ENCODE peak calls at places on chromosomes 2 and 18, in six cellular contexts. S, I, Z, P, D and C are unnamed samples.

GRCh38 chr2:168758970-168759820 is 43.2 kb upstream of the NOSTRIN start:
- DNase-seq in S (peak; percentile 9), I (peak; percentile 36), Z (peak; percentile 20), P (no peak), D (peak; percentile 69), C (no peak)

GRCh38 chr18:58892536-58892935 is 27.9 kb downstream of the ZNF532 start:
- DNase-seq in S (no peak), I (no peak), Z (no peak), P (no peak), D (no peak), C (no peak)

GRCh38 chr2:239157766-239158165 is 243.1 kb downstream of the HDAC4 start:
- DNase-seq in S (peak; percentile 11), I (no peak), Z (no peak), P (peak; percentile 46), D (no peak), C (no peak)

GRCh38 chr2:134774786-134775641 is 56.2 kb upstream of the TMEM163 start:
- DNase-seq in S (peak; percentile 62), I (no peak), Z (no peak), P (no peak), D (no peak), C (no peak)

GRCh38 chr18:28766027-28766426 is 589.1 kb upstream of the CDH2 start:
- DNase-seq in S (no peak), I (no peak), Z (no peak), P (no peak), D (no peak), C (no peak)

GRCh38 chr2:147623328-147623727 is 221.5 kb upstream of the ACVR2A start:
- DNase-seq in S (no peak), I (no peak), Z (no peak), P (no peak), D (no peak), C (no peak)

GRCh38 chr2:17593841-17594482 is 53.5 kb downstream of the VSNL1 start:
- DNase-seq in S (no peak), I (no peak), Z (no peak), P (no peak), D (peak; percentile 36), C (no peak)

GRCh38 chr2:231934441-231935206 is 8.4 kb upstream of the NPPC start:
- DNase-seq in S (no peak), I (no peak), Z (no peak), P (no peak), D (no peak), C (no peak)

GRCh38 chr2:24334245-24334633 is 26.1 kb downstream of the ITSN2 start:
- DNase-seq in S (no peak), I (no peak), Z (no peak), P (no peak), D (peak; percentile 72), C (no peak)

GRCh38 chr2:29223851-29224692 is 108.9 kb downstream of the CLIP4 start:
- DNase-seq in S (no peak), I (peak; percentile 51), Z (no peak), P (no peak), D (peak; percentile 88), C (no peak)

GRCh38 chr2:109058802-109059201 is 69.8 kb upstream of the EDAR start:
- DNase-seq in S (no peak), I (no peak), Z (no peak), P (no peak), D (no peak), C (no peak)

GRCh38 chr2:3001595-3002184 is 375.9 kb downstream of the EIPR1 start:
- DNase-seq in S (no peak), I (no peak), Z (peak; percentile 8), P (no peak), D (no peak), C (no peak)

GRCh38 chr18:75090336-75090735 is 118.6 kb downstream of the PTGR3 start:
- DNase-seq in S (no peak), I (no peak), Z (no peak), P (no peak), D (no peak), C (no peak)

GRCh38 chr18:7923105-7923504 is 356.0 kb downstream of the PTPRM start:
- DNase-seq in S (no peak), I (no peak), Z (no peak), P (no peak), D (no peak), C (no peak)

GRCh38 chr2:160956243-160956802 is 203.9 kb upstream of the TANK start:
- DNase-seq in S (no peak), I (no peak), Z (no peak), P (no peak), D (no peak), C (no peak)

GRCh38 chr2:174341995-174342571 is 7.3 kb downstream of the SP9 start:
- DNase-seq in S (peak; percentile 24), I (no peak), Z (no peak), P (no peak), D (no peak), C (no peak)

GRCh38 chr2:107276034-107276433 is 390.1 kb upstream of the ST6GAL2 start:
- DNase-seq in S (no peak), I (no peak), Z (no peak), P (no peak), D (no peak), C (no peak)

GRCh38 chr2:16389611-16390010 is 276.0 kb downstream of the CYRIA start:
- DNase-seq in S (no peak), I (no peak), Z (no peak), P (no peak), D (no peak), C (no peak)

GRCh38 chr2:162333968-162334367 is 10.0 kb upstream of the GCA start:
- DNase-seq in S (no peak), I (peak; percentile 11), Z (peak; percentile 26), P (peak; percentile 15), D (no peak), C (no peak)

GRCh38 chr2:203019142-203019541 is 4.5 kb downstream of the NBEAL1 start:
- DNase-seq in S (no peak), I (no peak), Z (no peak), P (no peak), D (no peak), C (no peak)
- H3K4me3 ChIP-seq in S (no peak overlapping the region), I (peak overlapping the region; percentile 21), Z (no peak overlapping the region), P (no peak overlapping the region), D (peak overlapping the region; percentile 30), C (no peak overlapping the region)

DNA sequence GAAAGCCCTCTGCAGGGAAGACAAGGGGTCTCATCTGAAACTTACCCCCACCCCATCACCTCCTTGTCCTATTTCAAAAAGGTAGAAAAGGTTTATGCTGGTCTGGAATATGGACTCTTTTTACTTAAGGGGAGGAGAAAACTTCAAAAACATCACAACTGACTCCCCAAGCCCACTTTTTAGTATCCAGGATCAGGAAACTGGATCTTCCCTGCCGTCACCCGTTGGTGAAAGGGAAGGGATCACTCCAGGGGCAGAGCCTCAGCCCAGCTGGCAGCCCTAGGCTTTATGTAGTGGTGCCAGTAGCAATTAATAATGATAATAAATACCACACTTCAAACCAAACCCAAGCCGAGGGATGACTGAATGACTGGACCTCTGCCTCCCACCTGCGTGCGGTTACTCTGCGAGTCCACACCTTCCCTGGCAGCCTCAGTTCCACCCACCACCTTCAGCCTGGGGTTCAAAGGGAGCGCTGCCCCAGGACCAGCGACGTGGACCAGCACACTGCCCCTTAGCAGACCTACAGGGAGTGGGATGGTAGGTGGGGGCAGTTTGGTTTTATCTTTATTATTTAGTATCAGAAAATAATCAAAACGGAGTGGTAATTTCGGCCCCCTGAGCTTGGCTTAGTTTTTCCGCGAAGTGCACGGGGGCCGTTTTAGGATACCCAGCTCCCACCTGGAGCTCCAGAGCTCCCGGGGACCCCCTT is 4.9 kb upstream of the GATA6 start:
- DNase-seq in S (no peak), I (no peak), Z (no peak), P (no peak), D (no peak), C (no peak)
- H3K27me3 ChIP-seq in S (peaks cover 91% of the 10 kb centered on the region), I (peaks cover 67% of the 10 kb centered on the region), Z (peaks cover 73% of the 10 kb centered on the region), P (peaks cover 73% of the 10 kb centered on the region), D (peaks cover 50% of the 10 kb centered on the region), C (peaks cover 51% of the 10 kb centered on the region)

DNA sequence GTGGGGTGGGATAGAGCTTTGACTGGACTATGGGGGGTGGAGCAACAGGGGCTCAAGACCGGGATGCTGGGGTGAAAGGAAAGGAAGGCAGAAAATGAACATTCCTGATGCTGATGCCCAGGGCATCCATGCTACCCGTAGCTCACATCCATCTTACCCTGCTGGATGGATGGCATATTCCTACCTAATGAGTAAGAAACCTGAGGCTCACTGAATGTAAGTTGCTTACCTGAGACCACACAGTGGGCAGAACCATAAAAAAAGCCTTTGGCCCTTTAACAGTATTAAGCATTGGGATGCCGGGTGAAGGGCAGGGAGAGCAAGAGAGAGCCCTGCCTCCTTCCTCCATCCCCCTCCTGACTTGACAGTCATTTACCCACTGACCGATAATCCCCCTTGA is 105.7 kb upstream of the HS6ST1 start:
- DNase-seq in S (no peak), I (no peak), Z (no peak), P (no peak), D (no peak), C (no peak)
- H3K4me3 ChIP-seq in S (no peak overlapping the region), I (no peak overlapping the region), Z (no peak overlapping the region), P (no peak overlapping the region), D (no peak overlapping the region), C (no peak overlapping the region)

GRCh38 chr2:218162817-218163216 is 3.9 kb downstream of the CXCR1 start:
- DNase-seq in S (no peak), I (no peak), Z (no peak), P (no peak), D (no peak), C (no peak)

GRCh38 chr2:218168016-218168415 is 1.3 kb upstream of the CXCR1 start:
- DNase-seq in S (no peak), I (no peak), Z (no peak), P (no peak), D (no peak), C (no peak)

GRCh38 chr2:218169757-218170546 is 3.2 kb upstream of the CXCR1 start:
- DNase-seq in S (no peak), I (no peak), Z (no peak), P (no peak), D (peak; percentile 27), C (no peak)

GRCh38 chr2:218168635-218169462 is 2.1 kb upstream of the CXCR1 start:
- DNase-seq in S (peak; percentile 54), I (peak; percentile 26), Z (peak; percentile 54), P (peak; percentile 60), D (peak; percentile 20), C (peak; percentile 55)

DNA sequence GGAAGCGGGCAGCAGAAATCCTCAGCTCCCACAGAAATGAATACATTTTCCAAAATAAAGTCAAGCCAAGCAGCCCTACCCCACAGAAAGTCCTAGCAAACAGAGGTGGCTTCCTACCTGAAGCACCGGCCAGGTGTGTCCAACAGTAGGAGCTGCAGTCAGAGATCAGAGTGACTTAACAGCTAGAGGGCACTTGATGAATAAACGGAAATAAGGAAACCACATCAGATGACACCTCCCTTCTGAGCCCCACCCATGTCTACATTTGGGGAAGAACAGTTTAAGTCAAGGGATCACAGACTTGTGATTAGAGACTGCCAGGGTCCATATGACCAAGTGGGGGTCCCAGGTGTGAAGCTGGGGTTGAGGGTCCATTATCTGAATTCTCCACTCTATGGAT is at the start of gene CXCR1:
- DNase-seq in S (no peak), I (no peak), Z (peak; percentile 69), P (no peak), D (no peak), C (peak; percentile 52)
- H3K27me3 ChIP-seq in S (peaks cover 21% of the 10 kb centered on the region), I (peaks cover 2% of the 10 kb centered on the region), Z (no peaks in the 10 kb centered on the region), P (peaks cover 2% of the 10 kb centered on the region), D (peaks cover 18% of the 10 kb centered on the region), C (no peaks in the 10 kb centered on the region)